ENCODE peak calls at places on chromosome 21, in five cellular contexts. C, X, P, Y and U are unnamed samples. For H3K4me1, the result is how much of the 10 kb centered on the place peaks cover.

GRCh38 chr21:46021978-46022544 is 40.5 kb downstream of the COL6A1 start:
- DNase-seq in C (peak), X (no peak), P (no peak), Y (no peak), U (peak)

GRCh38 chr21:46193829-46194373 is 9.6 kb upstream of the SPATC1L start:
- DNase-seq in C (no peak), X (peak), P (no peak), Y (no peak), U (no peak)

GRCh38 chr21:46452719-46453118 is 6.0 kb upstream of the DIP2A start:
- DNase-seq in C (no peak), X (no peak), P (peak), Y (no peak), U (no peak)

GRCh38 chr21:25750085-25750484 is 15.3 kb downstream of the GABPA start:
- DNase-seq in C (no peak), X (no peak), P (no peak), Y (no peak), U (no peak)

GRCh38 chr21:30072496-30072895 is 94.1 kb downstream of the CLDN17 start:
- DNase-seq in C (no peak), X (no peak), P (peak), Y (peak), U (peak)

GRCh38 chr21:14589855-14590563 is 43.9 kb upstream of the SAMSN1 start:
- DNase-seq in C (no peak), X (no peak), P (no peak), Y (no peak), U (no peak)

GRCh38 chr21:15057290-15057689 is 7.5 kb downstream of the NRIP1 start:
- DNase-seq in C (no peak), X (no peak), P (peak), Y (peak), U (no peak)

GRCh38 chr21:45508607-45509565 is 33.4 kb downstream of the SLC19A1 start:
- DNase-seq in C (peak), X (no peak), P (no peak), Y (no peak), U (peak)

GRCh38 chr21:28444131-28444530 is 548.5 kb downstream of the LTN1 start:
- DNase-seq in C (no peak), X (no peak), P (no peak), Y (no peak), U (no peak)

GRCh38 chr21:17609681-17610080 is 3.0 kb downstream of the BTG3 start:
- DNase-seq in C (no peak), X (no peak), P (no peak), Y (no peak), U (no peak)

GRCh38 chr21:45555557-45556301 is 13.5 kb upstream of the SLC19A1 start:
- DNase-seq in C (peak), X (peak), P (peak), Y (peak), U (peak)

GRCh38 chr21:33401617-33401967 is 1.6 kb upstream of the IFNGR2 start:
- DNase-seq in C (no peak), X (no peak), P (no peak), Y (no peak), U (no peak)

GRCh38 chr21:36193200-36193599 is 36.6 kb downstream of the DOP1B start:
- DNase-seq in C (no peak), X (no peak), P (no peak), Y (no peak), U (no peak)

GRCh38 chr21:33541105-33541711 is 709 bp downstream of the GART start:
- DNase-seq in C (no peak), X (peak), P (peak), Y (no peak), U (no peak)

GRCh38 chr21:44869860-44870747 is 3.4 kb downstream of the PTTG1IP start:
- DNase-seq in C (no peak), X (no peak), P (no peak), Y (peak), U (peak)

GRCh38 chr21:29073222-29074006 is at the start of gene CCT8:
- DNase-seq in C (peak), X (peak), P (peak), Y (peak), U (peak)

GRCh38 chr21:39452207-39452964 is 616 bp downstream of the SH3BGR start:
- DNase-seq in C (no peak), X (no peak), P (no peak), Y (no peak), U (no peak)

GRCh38 chr21:31509108-31510017 is 150.1 kb upstream of the SOD1 start:
- DNase-seq in C (no peak), X (peak), P (peak), Y (peak), U (no peak)

GRCh38 chr21:26795866-26796329 is 49.3 kb downstream of the ADAMTS1 start:
- DNase-seq in C (peak), X (peak), P (peak), Y (no peak), U (peak)

GRCh38 chr21:28294046-28294445 is 698.6 kb downstream of the LTN1 start:
- DNase-seq in C (no peak), X (no peak), P (no peak), Y (no peak), U (no peak)

GRCh38 chr21:46492851-46493250 is 34.2 kb downstream of the DIP2A start:
- DNase-seq in C (no peak), X (no peak), P (no peak), Y (no peak), U (no peak)

GRCh38 chr21:45992311-45993209 is 11.0 kb downstream of the COL6A1 start:
- DNase-seq in C (peak), X (peak), P (peak), Y (no peak), U (peak)

GRCh38 chr21:16588433-16588860 is 858.7 kb downstream of the USP25 start:
- DNase-seq in C (peak), X (no peak), P (peak), Y (peak), U (peak)

GRCh38 chr21:38531610-38532009 is 33.3 kb upstream of the ERG start:
- DNase-seq in C (no peak), X (no peak), P (no peak), Y (no peak), U (peak)

GRCh38 chr21:38771536-38771935 is 34.2 kb upstream of the ETS2 start:
- DNase-seq in C (no peak), X (no peak), P (no peak), Y (no peak), U (no peak)

GRCh38 chr21:16942703-16943102 is 570.1 kb upstream of the CXADR start:
- DNase-seq in C (no peak), X (peak), P (no peak), Y (peak), U (no peak)

GRCh38 chr21:31161157-31161556 is 122.9 kb upstream of the KRTAP19-8 start:
- DNase-seq in C (no peak), X (peak), P (no peak), Y (no peak), U (no peak)

GRCh38 chr21:41632748-41633475 is 125.0 kb upstream of the TMPRSS2 start:
- DNase-seq in C (no peak), X (no peak), P (no peak), Y (no peak), U (no peak)

GRCh38 chr21:41634858-41635257 is 126.9 kb upstream of the TMPRSS2 start:
- DNase-seq in C (no peak), X (no peak), P (no peak), Y (no peak), U (no peak)

GRCh38 chr21:41634211-41634694 is 126.3 kb upstream of the TMPRSS2 start:
- DNase-seq in C (no peak), X (no peak), P (peak), Y (peak), U (no peak)

GRCh38 chr21:41631564-41632461 is 123.9 kb upstream of the TMPRSS2 start:
- DNase-seq in C (no peak), X (no peak), P (peak), Y (no peak), U (no peak)

DNA sequence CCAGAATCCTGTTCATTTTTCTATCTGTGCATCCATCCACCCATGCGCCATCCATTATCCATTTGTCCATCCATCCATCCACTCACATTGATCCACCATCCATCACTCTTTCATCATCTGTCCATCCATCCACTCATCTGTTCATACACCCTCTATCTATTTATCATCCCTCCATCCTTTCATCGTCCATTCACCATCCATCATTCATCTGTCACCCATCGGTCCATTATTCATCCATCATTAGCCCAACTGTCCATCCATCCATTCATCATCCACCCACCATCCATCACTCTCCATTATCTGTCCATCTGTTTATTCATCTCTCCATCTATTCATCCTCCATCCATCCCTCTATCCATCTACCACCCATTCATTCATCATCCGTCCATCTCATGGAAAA is 125.7 kb upstream of the TMPRSS2 start:
- DNase-seq in C (no peak), X (no peak), P (no peak), Y (no peak), U (no peak)
- H3K4me1 ChIP-seq in C (under half), X (under half), P (under half), Y (under half), U (under half)

GRCh38 chr21:34844033-34844923 is 175.5 kb downstream of the CLIC6 start:
- DNase-seq in C (peak), X (no peak), P (no peak), Y (no peak), U (peak)

GRCh38 chr21:34846601-34847112 is 177.9 kb downstream of the CLIC6 start:
- DNase-seq in C (no peak), X (no peak), P (peak), Y (no peak), U (no peak)

GRCh38 chr21:34845521-34846213 is 176.9 kb downstream of the CLIC6 start:
- DNase-seq in C (no peak), X (no peak), P (peak), Y (no peak), U (no peak)

GRCh38 chr21:34844924-34845238 is 176.1 kb downstream of the CLIC6 start:
- DNase-seq in C (no peak), X (no peak), P (no peak), Y (no peak), U (no peak)

GRCh38 chr21:34846214-34846575 is 177.4 kb downstream of the CLIC6 start:
- DNase-seq in C (no peak), X (no peak), P (no peak), Y (no peak), U (no peak)
- H3K4me1 ChIP-seq in C (under half), X (under half), P (under half), Y (under half), U (under half)

GRCh38 chr21:43808367-43808766 is 19.0 kb downstream of the RRP1 start:
- DNase-seq in C (no peak), X (no peak), P (no peak), Y (no peak), U (peak)

GRCh38 chr21:43809853-43810504 is 20.6 kb downstream of the RRP1 start:
- DNase-seq in C (no peak), X (no peak), P (no peak), Y (no peak), U (peak)

GRCh38 chr21:43808832-43809251 is 19.5 kb downstream of the RRP1 start:
- DNase-seq in C (no peak), X (no peak), P (no peak), Y (no peak), U (peak)

GRCh38 chr21:43810505-43811261 is 21.3 kb downstream of the RRP1 start:
- DNase-seq in C (peak), X (peak), P (peak), Y (peak), U (peak)

DNA sequence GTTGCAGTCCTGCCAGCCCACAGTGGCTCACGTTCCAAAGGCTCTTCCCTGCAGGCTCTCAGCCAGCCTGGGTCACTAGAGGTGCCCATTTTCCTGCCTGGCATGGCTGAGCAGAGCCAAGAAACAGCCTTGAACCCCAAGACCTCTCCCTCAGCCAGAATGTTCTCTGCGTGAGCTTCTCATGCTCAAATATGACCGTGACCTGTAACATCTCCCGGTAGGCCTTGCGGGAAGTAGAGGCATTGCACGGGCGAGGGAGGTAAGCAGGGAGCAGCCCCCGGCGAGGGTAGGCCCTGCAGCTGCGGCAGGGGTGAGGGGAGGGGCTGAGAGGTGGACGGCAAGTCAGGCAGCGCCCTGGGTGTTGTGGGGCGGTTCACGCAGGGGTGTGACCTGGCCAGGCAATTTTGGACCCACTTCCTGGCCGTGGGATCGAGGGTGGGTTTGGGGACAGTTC is 20.0 kb downstream of the RRP1 start:
- DNase-seq in C (no peak), X (no peak), P (no peak), Y (no peak), U (peak)
- H3K4me1 ChIP-seq in C (under half), X (under half), P (under half), Y (under half), U (under half)

DNA sequence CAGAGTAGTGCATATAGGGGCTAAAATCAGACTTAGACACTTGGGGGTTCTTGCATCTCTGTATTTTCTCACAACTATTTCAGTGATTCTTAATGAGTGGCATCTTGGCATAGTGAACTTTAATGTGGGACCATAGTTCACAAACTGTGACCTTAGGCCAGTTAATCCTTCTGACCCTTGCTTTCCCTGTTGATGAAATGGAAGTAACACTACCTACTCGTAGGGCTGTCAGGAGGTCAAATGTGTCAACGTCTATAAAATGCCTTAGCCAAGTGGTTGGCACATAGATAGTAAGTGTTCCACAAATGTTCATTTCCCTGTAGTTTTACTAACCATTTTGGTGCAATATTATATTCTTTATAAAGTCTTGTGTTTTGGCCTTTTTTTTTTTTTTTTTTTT is 49.4 kb downstream of the DYRK1A start:
- DNase-seq in C (no peak), X (no peak), P (no peak), Y (no peak), U (no peak)
- H3K4me1 ChIP-seq in C (half or more), X (under half), P (under half), Y (under half), U (under half)